ENCODE peak calls at places on chromosome 4, in eight cellular contexts. Q, H, F, I, U, A, C and Z are unnamed samples.

GRCh38 chr4:108170729-108171540 is 2.2 kb upstream of the LEF1 start:
- DNase-seq in I (no peak), U (no peak), F (no peak), A (no peak), C (no peak), H (no peak), Q (no peak), Z (no peak)

GRCh38 chr4:151921811-151922210 is 161.0 kb upstream of the GATB start:
- DNase-seq in F (no peak), A (peak; percentile 89), I (no peak), U (no peak), C (no peak), Q (no peak), H (no peak), Z (peak; percentile 83)

GRCh38 chr4:1722551-1723071 is 1.3 kb downstream of the TACC3 start:
- DNase-seq in H (peak; percentile 32), I (peak; percentile 40), F (no peak), U (no peak), A (no peak), C (no peak), Q (no peak), Z (no peak)

GRCh38 chr4:7183161-7183560 is 9.2 kb upstream of the SORCS2 start:
- DNase-seq in U (no peak), A (peak; percentile 48), I (no peak), F (no peak), Q (peak; percentile 30), H (peak; percentile 8), C (no peak), Z (peak; percentile 45)

GRCh38 chr4:119038465-119038864 is 97.2 kb upstream of the MYOZ2 start:
- DNase-seq in U (no peak), A (peak; percentile 33), I (peak; percentile 35), Q (no peak), F (no peak), C (no peak), H (no peak), Z (peak; percentile 70)

GRCh38 chr4:158722291-158722916 is 792 bp downstream of the PPID start:
- DNase-seq in I (peak; percentile 50), H (peak; percentile 26), F (no peak), U (peak; percentile 15), C (peak; percentile 35), Q (no peak), A (peak; percentile 37), Z (peak; percentile 75)

GRCh38 chr4:176538217-176538925 is 218.6 kb downstream of the SPCS3 start:
- DNase-seq in H (no peak), I (peak; percentile 59), A (peak; percentile 93), Q (no peak), C (peak; percentile 46), F (no peak), U (no peak), Z (peak; percentile 94)

GRCh38 chr4:1122501-1122900 is 9.1 kb upstream of the RNF212 start:
- DNase-seq in C (no peak), A (no peak), I (no peak), H (no peak), Q (no peak), U (no peak), F (no peak), Z (peak; percentile 43)

GRCh38 chr4:122832732-122833131 is 6.1 kb downstream of the FGF2 start:
- DNase-seq in U (no peak), A (no peak), C (no peak), F (no peak), Q (no peak), H (no peak), I (no peak), Z (peak; percentile 38)

GRCh38 chr4:165864228-165864627 is 8.8 kb upstream of the TLL1 start:
- DNase-seq in I (peak; percentile 44), Q (no peak), U (no peak), F (no peak), A (peak; percentile 13), C (peak; percentile 8), H (no peak), Z (no peak)

GRCh38 chr4:73676136-73676535 is 55.9 kb upstream of the RASSF6 start:
- DNase-seq in I (no peak), C (no peak), U (no peak), F (no peak), Q (no peak), H (no peak), A (no peak), Z (no peak)

GRCh38 chr4:73250642-73251041 is 8.0 kb downstream of the ANKRD17 start:
- DNase-seq in A (no peak), U (no peak), C (no peak), Q (no peak), F (no peak), H (no peak), I (no peak), Z (no peak)

GRCh38 chr4:140135529-140136021 is 18.4 kb downstream of the MAML3 start:
- DNase-seq in U (peak; percentile 10), A (peak; percentile 40), H (no peak), F (no peak), C (peak; percentile 58), Q (no peak), I (peak; percentile 37), Z (peak; percentile 36)

GRCh38 chr4:13640149-13640671 is 12.7 kb upstream of the BOD1L1 start:
- DNase-seq in I (no peak), F (no peak), U (no peak), Q (no peak), C (peak; percentile 84), A (peak; percentile 93), H (peak; percentile 71), Z (peak; percentile 44)

GRCh38 chr4:159292137-159292896 is 189.4 kb downstream of the RAPGEF2 start:
- DNase-seq in I (no peak), A (no peak), Q (no peak), C (no peak), F (no peak), H (no peak), U (no peak), Z (no peak)

GRCh38 chr4:188822698-188823097 is 683.5 kb downstream of the TRIML1 start:
- DNase-seq in A (peak; percentile 0), F (no peak), Q (no peak), I (no peak), U (no peak), H (peak; percentile 82), C (peak; percentile 18), Z (no peak)

GRCh38 chr4:51906167-51906647 is 63.3 kb downstream of the DCUN1D4 start:
- DNase-seq in U (no peak), I (peak; percentile 82), A (peak; percentile 1), H (no peak), Q (no peak), F (no peak), C (no peak), Z (no peak)

GRCh38 chr4:152780267-152780811 is 585 bp downstream of the ARFIP1 start:
- DNase-seq in C (no peak), I (no peak), Q (no peak), F (peak; percentile 56), H (no peak), U (peak; percentile 46), A (peak; percentile 52), Z (peak; percentile 75)

GRCh38 chr4:184347251-184348239 is 126.8 kb downstream of the IRF2 start:
- DNase-seq in C (peak; percentile 13), I (peak; percentile 53), F (no peak), Q (no peak), H (peak; percentile 89), U (no peak), A (no peak), Z (no peak)

GRCh38 chr4:48022192-48022799 is 5.7 kb downstream of the NIPAL1 start:
- DNase-seq in H (no peak), Q (no peak), C (no peak), I (no peak), F (no peak), U (no peak), A (no peak), Z (no peak)

GRCh38 chr4:173046818-173047217 is 121.8 kb upstream of the GALNT7 start:
- DNase-seq in C (no peak), Q (no peak), H (no peak), A (no peak), U (no peak), F (no peak), I (no peak), Z (no peak)

GRCh38 chr4:141660880-141661279 is 24.5 kb downstream of the IL15 start:
- DNase-seq in C (no peak), U (no peak), Q (no peak), A (no peak), I (no peak), H (no peak), F (no peak), Z (peak; percentile 51)

GRCh38 chr4:14566518-14566917 is 435.8 kb upstream of the CPEB2 start:
- DNase-seq in Q (no peak), H (no peak), F (no peak), A (peak; percentile 45), C (no peak), U (no peak), I (no peak), Z (no peak)

GRCh38 chr4:7705602-7706001 is 234.1 kb downstream of the AFAP1 start:
- DNase-seq in H (no peak), U (no peak), C (no peak), Q (no peak), I (no peak), F (no peak), A (no peak), Z (no peak)

GRCh38 chr4:81648576-81649272 is 177.0 kb upstream of the RASGEF1B start:
- DNase-seq in I (no peak), C (no peak), A (no peak), U (no peak), F (peak; percentile 10), Q (no peak), H (no peak), Z (no peak)

GRCh38 chr4:22869235-22869634 is 176.5 kb downstream of the GBA3 start:
- DNase-seq in U (no peak), I (no peak), H (peak; percentile 49), C (peak; percentile 0), Q (no peak), F (no peak), A (peak; percentile 0), Z (no peak)

GRCh38 chr4:74474345-74475099 is 29.6 kb downstream of the AREG start:
- DNase-seq in U (no peak), C (no peak), Q (no peak), H (no peak), A (peak; percentile 79), F (no peak), I (peak; percentile 82), Z (peak; percentile 54)

GRCh38 chr4:132548463-132548862 is 600.6 kb upstream of the PCDH10 start:
- DNase-seq in Q (no peak), H (no peak), U (no peak), C (no peak), F (no peak), I (no peak), A (no peak), Z (no peak)

GRCh38 chr4:9962611-9963314 is 58.5 kb downstream of the SLC2A9 start:
- DNase-seq in Q (no peak), C (no peak), H (no peak), A (no peak), U (no peak), I (no peak), F (no peak), Z (no peak)

GRCh38 chr4:14415146-14415545 is 587.1 kb upstream of the CPEB2 start:
- DNase-seq in U (no peak), C (peak; percentile 6), F (no peak), A (peak; percentile 43), H (no peak), I (peak; percentile 1), Q (no peak), Z (peak; percentile 23)

GRCh38 chr4:140952709-140953108 is 180.6 kb downstream of the RNF150 start:
- DNase-seq in H (no peak), A (peak; percentile 7), C (no peak), I (no peak), F (no peak), Q (no peak), U (no peak), Z (peak; percentile 67)